ENCODE peak calls at places on chromosomes 2 and 18, in eight cellular contexts. One of them, this sample, is unnamed.

GRCh38 chr2:217851191-217852020 is 151.4 kb downstream of the TNS1 start:
- DNase-seq in stomach: no peak
- DNase-seq in HepG2: no peak
- DNase-seq in H1: no peak
- DNase-seq in sigmoid colon: peak; percentile 86
- DNase-seq in A549: no peak
- DNase-seq in suprapubic skin: no peak
- DNase-seq in ovary: peak; percentile 58
- DNase-seq in this sample: peak; percentile 71

GRCh38 chr2:134611316-134611715 is 107.5 kb downstream of the TMEM163 start:
- DNase-seq in stomach: no peak
- DNase-seq in HepG2: no peak
- DNase-seq in H1: no peak
- DNase-seq in sigmoid colon: no peak
- DNase-seq in A549: no peak
- DNase-seq in suprapubic skin: no peak
- DNase-seq in ovary: no peak
- DNase-seq in this sample: no peak

GRCh38 chr18:14748496-14748895 is 524 bp downstream of the ANKRD30B start:
- DNase-seq in stomach: no peak
- DNase-seq in HepG2: no peak
- DNase-seq in H1: no peak
- DNase-seq in sigmoid colon: no peak
- DNase-seq in A549: no peak
- DNase-seq in suprapubic skin: no peak
- DNase-seq in ovary: no peak
- DNase-seq in this sample: no peak

GRCh38 chr2:241671457-241672240 is 15.0 kb downstream of the DTYMK start:
- DNase-seq in stomach: no peak
- DNase-seq in HepG2: no peak
- DNase-seq in H1: no peak
- DNase-seq in sigmoid colon: no peak
- DNase-seq in A549: no peak
- DNase-seq in suprapubic skin: no peak
- DNase-seq in ovary: no peak
- DNase-seq in this sample: no peak

GRCh38 chr18:9705183-9705864 is 2.8 kb upstream of the RAB31 start:
- DNase-seq in stomach: no peak
- DNase-seq in HepG2: no peak
- DNase-seq in H1: no peak
- DNase-seq in sigmoid colon: peak; percentile 10
- DNase-seq in A549: no peak
- DNase-seq in suprapubic skin: no peak
- DNase-seq in ovary: no peak
- DNase-seq in this sample: no peak

GRCh38 chr2:24828641-24829040 is 35.4 kb downstream of the CENPO start:
- DNase-seq in stomach: no peak
- DNase-seq in HepG2: no peak
- DNase-seq in H1: no peak
- DNase-seq in sigmoid colon: peak; percentile 38
- DNase-seq in A549: no peak
- DNase-seq in suprapubic skin: peak; percentile 69
- DNase-seq in ovary: peak; percentile 8
- DNase-seq in this sample: no peak

GRCh38 chr18:12726774-12727550 is 24.1 kb downstream of the PSMG2 start:
- DNase-seq in stomach: peak; percentile 40
- DNase-seq in HepG2: peak; percentile 65
- DNase-seq in H1: peak; percentile 44
- DNase-seq in sigmoid colon: no peak
- DNase-seq in A549: peak; percentile 73
- DNase-seq in suprapubic skin: no peak
- DNase-seq in ovary: peak; percentile 37
- DNase-seq in this sample: no peak

GRCh38 chr2:26344581-26345283 is 1.2 kb upstream of the SELENOI start:
- DNase-seq in stomach: no peak
- DNase-seq in HepG2: peak; percentile 63
- DNase-seq in H1: no peak
- DNase-seq in sigmoid colon: no peak
- DNase-seq in A549: peak; percentile 73
- DNase-seq in suprapubic skin: no peak
- DNase-seq in ovary: peak; percentile 28
- DNase-seq in this sample: no peak

GRCh38 chr18:32879497-32879896 is 106.7 kb upstream of the KLHL14 start:
- DNase-seq in stomach: no peak
- DNase-seq in HepG2: peak; percentile 2
- DNase-seq in H1: no peak
- DNase-seq in sigmoid colon: no peak
- DNase-seq in A549: no peak
- DNase-seq in suprapubic skin: no peak
- DNase-seq in ovary: no peak
- DNase-seq in this sample: no peak

GRCh38 chr2:10532631-10533101 is 84.5 kb upstream of the ODC1 start:
- DNase-seq in stomach: no peak
- DNase-seq in HepG2: no peak
- DNase-seq in H1: no peak
- DNase-seq in sigmoid colon: no peak
- DNase-seq in A549: no peak
- DNase-seq in suprapubic skin: no peak
- DNase-seq in ovary: no peak
- DNase-seq in this sample: no peak

GRCh38 chr2:20167356-20167755 is 57.6 kb downstream of the SDC1 start:
- DNase-seq in stomach: no peak
- DNase-seq in HepG2: no peak
- DNase-seq in H1: no peak
- DNase-seq in sigmoid colon: no peak
- DNase-seq in A549: no peak
- DNase-seq in suprapubic skin: peak; percentile 37
- DNase-seq in ovary: no peak
- DNase-seq in this sample: no peak

GRCh38 chr2:42141687-42142475 is 27.3 kb upstream of the EML4 start:
- DNase-seq in stomach: peak; percentile 63
- DNase-seq in HepG2: peak; percentile 94
- DNase-seq in H1: no peak
- DNase-seq in sigmoid colon: peak; percentile 75
- DNase-seq in A549: peak; percentile 91
- DNase-seq in suprapubic skin: peak; percentile 81
- DNase-seq in ovary: peak; percentile 44
- DNase-seq in this sample: peak; percentile 49

GRCh38 chr18:29234751-29235150 is 1057.8 kb upstream of the CDH2 start:
- DNase-seq in stomach: no peak
- DNase-seq in HepG2: no peak
- DNase-seq in H1: no peak
- DNase-seq in sigmoid colon: no peak
- DNase-seq in A549: no peak
- DNase-seq in suprapubic skin: no peak
- DNase-seq in ovary: no peak
- DNase-seq in this sample: no peak

GRCh38 chr2:128449226-128450061 is 130.8 kb upstream of the HS6ST1 start:
- DNase-seq in stomach: peak; percentile 23
- DNase-seq in HepG2: no peak
- DNase-seq in H1: no peak
- DNase-seq in sigmoid colon: peak; percentile 56
- DNase-seq in A549: no peak
- DNase-seq in suprapubic skin: peak; percentile 65
- DNase-seq in ovary: peak; percentile 5
- DNase-seq in this sample: no peak

GRCh38 chr2:128452536-128453530 is 134.2 kb upstream of the HS6ST1 start:
- DNase-seq in stomach: peak; percentile 10
- DNase-seq in HepG2: no peak
- DNase-seq in H1: no peak
- DNase-seq in sigmoid colon: no peak
- DNase-seq in A549: no peak
- DNase-seq in suprapubic skin: peak; percentile 63
- DNase-seq in ovary: peak; percentile 7
- DNase-seq in this sample: no peak

GRCh38 chr2:128450211-128451015 is 131.7 kb upstream of the HS6ST1 start:
- DNase-seq in stomach: peak; percentile 17
- DNase-seq in HepG2: no peak
- DNase-seq in H1: no peak
- DNase-seq in sigmoid colon: peak; percentile 48
- DNase-seq in A549: no peak
- DNase-seq in suprapubic skin: peak; percentile 58
- DNase-seq in ovary: peak; percentile 3
- DNase-seq in this sample: no peak

GRCh38 chr2:128451636-128452411 is 133.2 kb upstream of the HS6ST1 start:
- DNase-seq in stomach: peak; percentile 22
- DNase-seq in HepG2: no peak
- DNase-seq in H1: no peak
- DNase-seq in sigmoid colon: peak; percentile 33
- DNase-seq in A549: no peak
- DNase-seq in suprapubic skin: peak; percentile 47
- DNase-seq in ovary: peak; percentile 2
- DNase-seq in this sample: no peak

DNA sequence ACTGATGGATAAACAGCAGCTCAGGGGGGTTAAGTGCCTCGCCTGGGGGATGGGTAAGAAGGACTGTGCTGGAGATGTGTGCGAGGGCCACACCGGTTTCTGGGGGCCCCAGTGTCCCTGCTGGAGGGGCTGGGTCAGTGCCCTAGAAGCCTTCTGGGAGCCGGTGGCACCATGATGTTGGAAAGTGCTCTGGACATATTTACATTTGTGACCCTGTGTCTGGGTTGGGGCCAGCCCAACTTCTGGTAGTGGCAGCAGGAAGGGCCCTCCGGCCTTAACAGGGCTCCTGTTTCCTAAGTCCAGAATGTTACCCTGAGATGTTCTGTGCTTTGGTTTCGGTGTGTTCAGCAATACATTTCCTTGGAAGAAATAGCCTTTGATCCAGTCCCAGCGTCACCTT is 132.4 kb upstream of the HS6ST1 start:
- DNase-seq in stomach: peak; percentile 21
- DNase-seq in HepG2: no peak
- DNase-seq in H1: no peak
- DNase-seq in sigmoid colon: peak; percentile 36
- DNase-seq in A549: no peak
- DNase-seq in suprapubic skin: peak; percentile 64
- DNase-seq in ovary: no peak
- DNase-seq in this sample: no peak
- TF ChIP-seq EP300 in stomach: no peak
- TF ChIP-seq EP300 in HepG2: no peak
- TF ChIP-seq EP300 in H1: no peak
- TF ChIP-seq EP300 in sigmoid colon: no peak
- TF ChIP-seq EP300 in A549: no peak
- TF ChIP-seq EP300 in suprapubic skin: no peak
- TF ChIP-seq EP300 in ovary: no peak
- TF ChIP-seq EP300 in this sample: no peak

DNA sequence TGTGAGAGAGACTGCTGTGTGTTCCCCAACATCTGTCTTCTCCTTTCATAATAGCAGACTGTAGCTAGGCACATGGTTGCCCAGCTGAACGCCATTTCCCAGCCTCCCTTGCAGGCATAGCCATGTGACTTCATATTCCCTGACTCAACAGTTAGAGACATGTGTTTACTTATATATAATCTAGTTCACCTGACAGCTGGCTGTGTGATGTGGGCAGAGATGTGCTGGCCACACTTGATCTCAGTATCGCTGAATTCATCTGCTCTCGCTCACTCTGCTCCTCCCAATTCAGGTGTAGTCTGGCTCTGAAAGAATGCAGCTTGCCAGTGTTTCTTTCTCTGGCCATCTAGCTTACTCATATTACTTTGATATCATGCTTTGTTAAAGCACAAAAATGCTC is 52.3 kb upstream of the SEC11C start:
- DNase-seq in stomach: no peak
- DNase-seq in HepG2: no peak
- DNase-seq in H1: no peak
- DNase-seq in sigmoid colon: no peak
- DNase-seq in A549: no peak
- DNase-seq in suprapubic skin: no peak
- DNase-seq in ovary: no peak
- DNase-seq in this sample: no peak
- H3K4me1 ChIP-seq in stomach: no peaks in the 10 kb centered on the region
- H3K4me1 ChIP-seq in HepG2: no peaks in the 10 kb centered on the region
- H3K4me1 ChIP-seq in H1: no peaks in the 10 kb centered on the region
- H3K4me1 ChIP-seq in sigmoid colon: no peaks in the 10 kb centered on the region
- H3K4me1 ChIP-seq in A549: no peaks in the 10 kb centered on the region
- H3K4me1 ChIP-seq in suprapubic skin: no peaks in the 10 kb centered on the region
- H3K4me1 ChIP-seq in ovary: no peaks in the 10 kb centered on the region
- H3K4me1 ChIP-seq in this sample: no peaks in the 10 kb centered on the region

DNA sequence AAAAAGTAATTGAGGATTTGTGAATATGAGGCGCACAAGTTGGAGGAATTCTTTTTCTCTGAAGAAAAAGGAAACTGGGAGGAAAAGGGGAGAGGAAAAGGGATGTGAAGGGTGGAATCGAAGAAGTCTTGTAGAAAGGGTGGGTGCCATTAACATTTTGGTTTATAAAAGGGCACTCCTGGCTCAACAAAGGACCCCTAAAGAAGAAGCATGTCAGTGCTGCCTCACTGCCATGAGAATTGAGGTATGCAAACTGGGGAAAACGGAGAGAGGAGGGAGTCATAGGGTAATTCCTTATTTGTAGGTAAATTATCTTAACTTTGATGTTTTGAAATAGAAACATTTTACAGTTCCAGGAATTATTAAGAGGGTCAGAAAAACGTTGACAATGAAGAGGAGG is 207.2 kb downstream of the NAPG start:
- DNase-seq in stomach: no peak
- DNase-seq in HepG2: no peak
- DNase-seq in H1: no peak
- DNase-seq in sigmoid colon: no peak
- DNase-seq in A549: no peak
- DNase-seq in suprapubic skin: no peak
- DNase-seq in ovary: no peak
- DNase-seq in this sample: no peak
- TF ChIP-seq EP300 in stomach: no peak
- TF ChIP-seq EP300 in HepG2: no peak
- TF ChIP-seq EP300 in H1: no peak
- TF ChIP-seq EP300 in sigmoid colon: no peak
- TF ChIP-seq EP300 in A549: no peak
- TF ChIP-seq EP300 in suprapubic skin: no peak
- TF ChIP-seq EP300 in ovary: no peak
- TF ChIP-seq EP300 in this sample: no peak

GRCh38 chr2:130355578-130356431 is at the start of gene PTPN18:
- DNase-seq in stomach: peak; percentile 94
- DNase-seq in HepG2: peak; percentile 87
- DNase-seq in H1: no peak
- DNase-seq in sigmoid colon: peak; percentile 94
- DNase-seq in A549: peak; percentile 85
- DNase-seq in suprapubic skin: peak; percentile 91
- DNase-seq in ovary: peak; percentile 83
- DNase-seq in this sample: peak; percentile 72

GRCh38 chr2:130353291-130354134 is 2.3 kb upstream of the PTPN18 start:
- DNase-seq in stomach: no peak
- DNase-seq in HepG2: no peak
- DNase-seq in H1: no peak
- DNase-seq in sigmoid colon: peak; percentile 54
- DNase-seq in A549: no peak
- DNase-seq in suprapubic skin: no peak
- DNase-seq in ovary: no peak
- DNase-seq in this sample: no peak

GRCh38 chr2:130357864-130358263 is 2.0 kb downstream of the PTPN18 start:
- DNase-seq in stomach: no peak
- DNase-seq in HepG2: no peak
- DNase-seq in H1: no peak
- DNase-seq in sigmoid colon: peak; percentile 26
- DNase-seq in A549: no peak
- DNase-seq in suprapubic skin: no peak
- DNase-seq in ovary: no peak
- DNase-seq in this sample: no peak

GRCh38 chr2:130354135-130354420 is 1.8 kb upstream of the PTPN18 start:
- DNase-seq in stomach: no peak
- DNase-seq in HepG2: no peak
- DNase-seq in H1: no peak
- DNase-seq in sigmoid colon: no peak
- DNase-seq in A549: no peak
- DNase-seq in suprapubic skin: no peak
- DNase-seq in ovary: no peak
- DNase-seq in this sample: no peak

GRCh38 chr2:130355181-130355577 is 677 bp upstream of the PTPN18 start:
- DNase-seq in stomach: no peak
- DNase-seq in HepG2: no peak
- DNase-seq in H1: no peak
- DNase-seq in sigmoid colon: peak; percentile 70
- DNase-seq in A549: no peak
- DNase-seq in suprapubic skin: no peak
- DNase-seq in ovary: no peak
- DNase-seq in this sample: no peak
- H3K4me1 ChIP-seq in stomach: peaks cover 14% of the 10 kb centered on the region
- H3K4me1 ChIP-seq in HepG2: peaks cover 30% of the 10 kb centered on the region
- H3K4me1 ChIP-seq in H1: no peaks in the 10 kb centered on the region
- H3K4me1 ChIP-seq in sigmoid colon: no peaks in the 10 kb centered on the region
- H3K4me1 ChIP-seq in A549: peaks cover 17% of the 10 kb centered on the region
- H3K4me1 ChIP-seq in suprapubic skin: peaks cover 21% of the 10 kb centered on the region
- H3K4me1 ChIP-seq in ovary: peaks cover 5% of the 10 kb centered on the region
- H3K4me1 ChIP-seq in this sample: no peaks in the 10 kb centered on the region

This sample was measured in tibial nerve.